ENCODE peak calls at places on chromosomes 13 and 19, in seven cellular contexts. D is WTC11; H is Kasumi-1; N is effector memory CD4-positive, alpha-beta T cell; C is kidney tubule cell; K is GM23248; S is stimulated activated CD4-positive, alpha-beta T cell treated with anti-CD3 and anti-CD28 coated beads, Interleukin-12 subunit alpha, Interleukin-12 subunit beta, amount 100 ng/mL, for 24 hours. B is an unnamed sample.

GRCh38 chr13:100610399-100611347 is 22.1 kb upstream of the GGACT start:
- DNase-seq in D (no peak), C (no peak), N (no peak), S (no peak), H (peak), K (no peak), B (no peak)

GRCh38 chr19:8194528-8195275 is 14.5 kb upstream of the CERS4 start:
- DNase-seq in C (no peak), S (no peak), D (no peak), K (no peak), N (peak), H (peak), B (no peak)

GRCh38 chr19:55116232-55117062 is 990 bp downstream of the PPP1R12C start:
- DNase-seq in D (no peak), H (peak), N (peak), K (peak), C (peak), S (peak), B (peak)

GRCh38 chr13:99926014-99926731 is 45.4 kb downstream of the ZIC5 start:
- DNase-seq in K (peak), D (no peak), C (peak), S (no peak), N (no peak), H (no peak), B (peak)

GRCh38 chr13:71877280-71877653 is 10.3 kb upstream of the DACH1 start:
- DNase-seq in D (peak), K (no peak), H (no peak), N (no peak), C (no peak), S (no peak), B (no peak)

GRCh38 chr13:25249001-25249543 is 38.2 kb downstream of the MTMR6 start:
- DNase-seq in D (peak), K (peak), C (peak), H (peak), S (no peak), N (no peak), B (peak)

GRCh38 chr19:49403404-49404187 is 15.5 kb downstream of the KASH5 start:
- DNase-seq in D (peak), K (no peak), C (peak), H (peak), N (no peak), S (no peak), B (peak)

GRCh38 chr19:24065243-24065642 is 21.7 kb upstream of the ZNF254 start:
- DNase-seq in N (no peak), C (peak), D (no peak), H (no peak), K (no peak), S (no peak), B (no peak)

GRCh38 chr19:55226788-55227187 is 1.8 kb downstream of the TMEM86B start:
- DNase-seq in H (no peak), K (no peak), D (no peak), N (no peak), C (no peak), S (no peak), B (no peak)

GRCh38 chr13:34657716-34658115 is 284.4 kb upstream of the NBEA start:
- DNase-seq in K (peak), N (no peak), C (peak), D (no peak), S (no peak), H (no peak), B (peak)

GRCh38 chr19:2534374-2535050 is 58.6 kb downstream of the GADD45B start:
- DNase-seq in S (no peak), H (no peak), N (no peak), D (no peak), C (no peak), K (no peak), B (no peak)

GRCh38 chr19:11554160-11554559 is 4.9 kb downstream of the ELOF1 start:
- DNase-seq in S (no peak), K (no peak), H (no peak), C (no peak), D (no peak), N (no peak), B (no peak)

GRCh38 chr19:5823579-5824281 is 15.8 kb downstream of the FUT6 start:
- DNase-seq in S (no peak), D (peak), H (peak), C (peak), K (no peak), N (no peak), B (peak)

GRCh38 chr13:112730157-112730671 is 40.4 kb downstream of the ATP11A start:
- DNase-seq in S (no peak), K (no peak), D (no peak), H (no peak), C (no peak), N (no peak), B (no peak)

GRCh38 chr13:46668302-46668720 is 115.3 kb downstream of the LRCH1 start:
- DNase-seq in D (no peak), C (peak), N (no peak), K (peak), H (peak), S (no peak), B (peak)

GRCh38 chr13:59458908-59459579 is 704.7 kb downstream of the DIAPH3 start:
- DNase-seq in N (no peak), D (no peak), C (peak), S (no peak), K (peak), H (peak), B (peak)

GRCh38 chr19:16113727-16114126 is 2.0 kb downstream of the RAB8A start:
- DNase-seq in H (peak), N (no peak), D (no peak), S (no peak), K (no peak), C (no peak), B (no peak)

GRCh38 chr19:7645656-7646425 is 8.9 kb downstream of the STXBP2 start:
- DNase-seq in S (no peak), K (no peak), H (peak), C (no peak), N (no peak), D (no peak), B (no peak)

GRCh38 chr13:38661276-38661675 is 25.6 kb upstream of the FREM2 start:
- DNase-seq in N (no peak), C (peak), S (no peak), K (peak), D (no peak), H (no peak), B (no peak)

GRCh38 chr19:51256053-51256682 is 5.3 kb downstream of the SIGLECL1 start:
- DNase-seq in H (no peak), S (no peak), C (no peak), N (no peak), K (no peak), D (no peak), B (no peak)

GRCh38 chr13:109869312-109870237 is 83.2 kb upstream of the IRS2 start:
- DNase-seq in D (peak), C (peak), N (no peak), H (no peak), S (peak), K (peak), B (no peak)

GRCh38 chr13:25966086-25966485 is 85.7 kb downstream of the SHISA2 start:
- DNase-seq in S (no peak), N (no peak), K (no peak), C (peak), H (no peak), D (no peak), B (peak)

GRCh38 chr19:36025541-36025940 is 7.1 kb downstream of the CLIP3 start:
- DNase-seq in N (no peak), C (no peak), S (no peak), D (no peak), H (no peak), K (no peak), B (no peak)

GRCh38 chr19:43439183-43440063 is 24.7 kb downstream of the TEX101 start:
- DNase-seq in C (peak), D (no peak), N (peak), S (no peak), H (peak), K (peak), B (peak)

GRCh38 chr13:39784347-39784746 is 128.9 kb downstream of the COG6 start:
- DNase-seq in C (no peak), S (no peak), H (no peak), K (peak), N (no peak), D (no peak), B (no peak)

GRCh38 chr19:48258350-48258749 is 2.6 kb upstream of the CARD8 start:
- DNase-seq in C (no peak), K (no peak), S (no peak), N (peak), H (no peak), D (no peak), B (no peak)

GRCh38 chr19:45508931-45509691 is 1.8 kb downstream of the VASP start:
- DNase-seq in K (peak), N (no peak), H (peak), S (no peak), D (peak), C (peak), B (peak)

GRCh38 chr13:29125934-29126424 is 305.8 kb downstream of the MTUS2 start:
- DNase-seq in C (no peak), N (no peak), D (no peak), S (no peak), H (peak), K (no peak), B (no peak)

GRCh38 chr19:32809754-32810153 is 59.8 kb downstream of the SLC7A9 start:
- DNase-seq in K (no peak), S (no peak), N (no peak), D (no peak), H (no peak), C (no peak), B (no peak)

GRCh38 chr13:113076681-113077401 is 28.8 kb upstream of the F7 start:
- DNase-seq in C (no peak), K (no peak), S (no peak), N (no peak), H (no peak), D (no peak), B (no peak)